ENCODE peak calls at places on chromosomes 13 and 19, in six cellular contexts. One of them, this sample, is unnamed.
A peak's percentile ranks its signal among the peaks of the same experiment; 100 is the strongest.

GRCh38 chr19:45423589-45424190 is at the start of gene ERCC1:
- DNase-seq in heart left ventricle: peak; percentile 94
- DNase-seq in aorta: peak; percentile 96
- DNase-seq in HCT116: peak; percentile 96
- DNase-seq in GM23248: peak; percentile 96
- DNase-seq in uterus: no peak
- DNase-seq in this sample: peak; percentile 98

GRCh38 chr19:6376512-6377193 is 920 bp upstream of the PSPN start:
- DNase-seq in heart left ventricle: no peak
- DNase-seq in aorta: no peak
- DNase-seq in HCT116: no peak
- DNase-seq in GM23248: peak; percentile 37
- DNase-seq in uterus: no peak
- DNase-seq in this sample: no peak

GRCh38 chr19:38663156-38663651 is 15.8 kb downstream of the ACTN4 start:
- DNase-seq in heart left ventricle: no peak
- DNase-seq in aorta: no peak
- DNase-seq in HCT116: no peak
- DNase-seq in GM23248: no peak
- DNase-seq in uterus: no peak
- DNase-seq in this sample: no peak

GRCh38 chr13:20825476-20825875 is 51.7 kb upstream of the EEF1AKMT1 start:
- DNase-seq in heart left ventricle: no peak
- DNase-seq in aorta: no peak
- DNase-seq in HCT116: no peak
- DNase-seq in GM23248: peak; percentile 27
- DNase-seq in uterus: no peak
- DNase-seq in this sample: no peak

GRCh38 chr13:29799041-29799440 is 51.4 kb downstream of the UBL3 start:
- DNase-seq in heart left ventricle: no peak
- DNase-seq in aorta: no peak
- DNase-seq in HCT116: no peak
- DNase-seq in GM23248: no peak
- DNase-seq in uterus: no peak
- DNase-seq in this sample: no peak

GRCh38 chr19:6705931-6706632 is 14.4 kb downstream of the C3 start:
- DNase-seq in heart left ventricle: no peak
- DNase-seq in aorta: peak; percentile 38
- DNase-seq in HCT116: no peak
- DNase-seq in GM23248: no peak
- DNase-seq in uterus: no peak
- DNase-seq in this sample: no peak

GRCh38 chr19:6773323-6773931 is 919 bp downstream of the VAV1 start:
- DNase-seq in heart left ventricle: peak; percentile 33
- DNase-seq in aorta: peak; percentile 75
- DNase-seq in HCT116: no peak
- DNase-seq in GM23248: no peak
- DNase-seq in uterus: no peak
- DNase-seq in this sample: peak; percentile 86

GRCh38 chr19:13329766-13330165 is 176.5 kb downstream of the CACNA1A start:
- DNase-seq in heart left ventricle: no peak
- DNase-seq in aorta: no peak
- DNase-seq in HCT116: no peak
- DNase-seq in GM23248: peak; percentile 3
- DNase-seq in uterus: no peak
- DNase-seq in this sample: no peak

GRCh38 chr13:52348983-52349780 is 56.8 kb downstream of the THSD1 start:
- DNase-seq in heart left ventricle: no peak
- DNase-seq in aorta: no peak
- DNase-seq in HCT116: peak; percentile 73
- DNase-seq in GM23248: peak; percentile 92
- DNase-seq in uterus: no peak
- DNase-seq in this sample: peak; percentile 5

GRCh38 chr19:28855216-28855615 is 357.7 kb downstream of the UQCRFS1 start:
- DNase-seq in heart left ventricle: no peak
- DNase-seq in aorta: no peak
- DNase-seq in HCT116: no peak
- DNase-seq in GM23248: no peak
- DNase-seq in uterus: no peak
- DNase-seq in this sample: no peak

GRCh38 chr19:12995596-12996541 is 594 bp downstream of the NFIX start:
- DNase-seq in heart left ventricle: peak; percentile 46
- DNase-seq in aorta: peak; percentile 64
- DNase-seq in HCT116: no peak
- DNase-seq in GM23248: peak; percentile 59
- DNase-seq in uterus: peak; percentile 59
- DNase-seq in this sample: no peak

GRCh38 chr13:100833427-100833826 is 158.8 kb upstream of the TMTC4 start:
- DNase-seq in heart left ventricle: no peak
- DNase-seq in aorta: no peak
- DNase-seq in HCT116: no peak
- DNase-seq in GM23248: no peak
- DNase-seq in uterus: no peak
- DNase-seq in this sample: no peak

GRCh38 chr19:56105090-56105701 is 15.9 kb downstream of the ZNF787 start:
- DNase-seq in heart left ventricle: peak; percentile 56
- DNase-seq in aorta: peak; percentile 80
- DNase-seq in HCT116: peak; percentile 15
- DNase-seq in GM23248: peak; percentile 76
- DNase-seq in uterus: peak; percentile 82
- DNase-seq in this sample: no peak

GRCh38 chr19:7340959-7341837 is 7.5 kb upstream of the ARHGEF18 start:
- DNase-seq in heart left ventricle: peak; percentile 71
- DNase-seq in aorta: peak; percentile 80
- DNase-seq in HCT116: peak; percentile 67
- DNase-seq in GM23248: peak; percentile 69
- DNase-seq in uterus: peak; percentile 85
- DNase-seq in this sample: peak; percentile 93

GRCh38 chr19:21117041-21117907 is 24.6 kb upstream of the ZNF431 start:
- DNase-seq in heart left ventricle: no peak
- DNase-seq in aorta: no peak
- DNase-seq in HCT116: no peak
- DNase-seq in GM23248: peak; percentile 32
- DNase-seq in uterus: no peak
- DNase-seq in this sample: no peak

GRCh38 chr19:3745363-3746045 is 16.0 kb downstream of the APBA3 start:
- DNase-seq in heart left ventricle: no peak
- DNase-seq in aorta: no peak
- DNase-seq in HCT116: no peak
- DNase-seq in GM23248: no peak
- DNase-seq in uterus: no peak
- DNase-seq in this sample: no peak

DNA sequence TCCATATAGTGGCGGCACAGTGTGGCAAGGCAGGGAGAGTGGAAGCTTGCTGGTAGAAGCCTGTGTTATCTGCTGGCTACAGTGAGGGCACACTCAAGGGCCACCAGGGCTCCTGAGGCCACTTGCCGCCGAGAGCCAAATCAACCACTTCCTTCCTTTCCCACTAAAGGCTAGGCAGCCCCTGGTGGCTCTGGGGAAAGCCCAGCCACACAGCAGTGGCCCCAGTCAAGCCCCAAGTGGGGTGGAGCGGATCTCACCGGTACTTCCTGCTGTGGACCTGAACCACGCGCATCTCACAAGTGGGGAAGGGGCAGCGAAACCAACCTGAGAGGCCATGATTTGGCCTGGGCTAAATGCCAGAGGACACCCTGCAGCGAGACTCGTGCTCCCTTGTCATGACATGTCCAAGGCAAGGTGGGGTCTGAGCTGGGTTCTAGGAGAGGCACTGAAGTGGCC is 21.9 kb upstream of the SLC35E1 start:
- DNase-seq in heart left ventricle: no peak
- DNase-seq in aorta: no peak
- DNase-seq in HCT116: no peak
- DNase-seq in GM23248: no peak
- DNase-seq in uterus: no peak
- DNase-seq in this sample: peak; percentile 82
- H3K4me3 ChIP-seq in heart left ventricle: no peak overlapping the region
- H3K4me3 ChIP-seq in aorta: no peak overlapping the region
- H3K4me3 ChIP-seq in HCT116: no peak overlapping the region
- H3K4me3 ChIP-seq in GM23248: no peak overlapping the region
- H3K4me3 ChIP-seq in uterus: no peak overlapping the region
- H3K4me3 ChIP-seq in this sample: peak overlapping the region; percentile 27

DNA sequence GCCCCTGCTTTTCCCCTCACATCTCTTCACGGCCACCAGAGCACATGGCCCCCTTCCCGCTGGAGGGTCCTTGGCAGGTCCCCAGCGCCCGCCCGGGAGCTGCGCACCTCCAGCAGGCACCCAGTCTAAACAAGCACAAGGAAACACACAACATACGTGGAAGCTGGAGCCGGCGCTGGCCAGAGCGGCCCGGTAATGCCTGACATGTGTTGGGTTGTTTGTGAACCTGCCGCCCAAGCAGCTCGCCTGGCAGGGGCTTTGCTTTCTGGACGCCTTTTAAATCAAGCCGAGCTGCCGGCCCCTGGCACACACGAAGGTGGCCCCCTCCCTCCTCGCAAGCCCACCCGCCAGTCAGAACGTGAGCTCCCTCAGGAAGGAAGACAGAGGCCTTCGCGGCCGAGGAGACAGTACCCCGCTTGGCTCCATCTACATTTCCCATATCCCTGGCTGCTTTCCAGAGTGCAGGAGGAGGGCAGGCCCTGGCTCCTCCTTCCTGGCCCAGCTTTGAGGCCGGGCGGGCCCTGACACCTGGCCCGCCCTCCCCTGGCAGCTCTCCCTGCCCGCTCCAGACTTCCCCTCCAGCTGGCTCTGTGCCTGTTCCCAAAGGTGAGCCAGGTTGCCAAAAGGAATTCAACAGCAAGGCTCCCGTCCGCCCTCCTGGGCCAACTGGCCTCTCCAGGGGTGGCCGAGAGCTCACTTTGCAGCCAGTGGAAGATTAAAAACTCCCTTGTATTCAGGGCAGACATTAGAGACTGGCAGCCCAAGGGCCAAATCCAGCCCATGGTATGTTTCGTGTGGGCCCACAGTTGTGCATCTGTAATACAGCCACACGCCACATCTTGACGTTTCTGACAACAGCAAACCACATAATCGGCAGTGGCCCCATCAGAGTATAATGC is 28.7 kb downstream of the COMP start:
- DNase-seq in heart left ventricle: peak; percentile 71
- DNase-seq in aorta: peak; percentile 73
- DNase-seq in HCT116: peak; percentile 26
- DNase-seq in GM23248: peak; percentile 12
- DNase-seq in uterus: peak; percentile 68
- DNase-seq in this sample: no peak
- H3K4me3 ChIP-seq in heart left ventricle: no peak overlapping the region
- H3K4me3 ChIP-seq in aorta: no peak overlapping the region
- H3K4me3 ChIP-seq in HCT116: no peak overlapping the region
- H3K4me3 ChIP-seq in GM23248: no peak overlapping the region
- H3K4me3 ChIP-seq in uterus: no peak overlapping the region
- H3K4me3 ChIP-seq in this sample: no peak overlapping the region

GRCh38 chr19:53980553-53981407 is 10.7 kb upstream of the CACNG6 start:
- DNase-seq in heart left ventricle: no peak
- DNase-seq in aorta: no peak
- DNase-seq in HCT116: peak; percentile 86
- DNase-seq in GM23248: peak; percentile 38
- DNase-seq in uterus: no peak
- DNase-seq in this sample: no peak

GRCh38 chr19:53981408-53981998 is 9.9 kb upstream of the CACNG6 start:
- DNase-seq in heart left ventricle: no peak
- DNase-seq in aorta: no peak
- DNase-seq in HCT116: no peak
- DNase-seq in GM23248: no peak
- DNase-seq in uterus: no peak
- DNase-seq in this sample: no peak

GRCh38 chr19:53983457-53984289 is 7.8 kb upstream of the CACNG6 start:
- DNase-seq in heart left ventricle: no peak
- DNase-seq in aorta: no peak
- DNase-seq in HCT116: no peak
- DNase-seq in GM23248: no peak
- DNase-seq in uterus: no peak
- DNase-seq in this sample: no peak

GRCh38 chr19:53982611-53983010 is 8.8 kb upstream of the CACNG6 start:
- DNase-seq in heart left ventricle: peak; percentile 62
- DNase-seq in aorta: no peak
- DNase-seq in HCT116: no peak
- DNase-seq in GM23248: peak; percentile 46
- DNase-seq in uterus: peak; percentile 22
- DNase-seq in this sample: no peak

GRCh38 chr19:53982056-53982455 is 9.4 kb upstream of the CACNG6 start:
- DNase-seq in heart left ventricle: no peak
- DNase-seq in aorta: no peak
- DNase-seq in HCT116: no peak
- DNase-seq in GM23248: peak; percentile 40
- DNase-seq in uterus: no peak
- DNase-seq in this sample: no peak
- H3K4me3 ChIP-seq in heart left ventricle: peak overlapping the region; percentile 16
- H3K4me3 ChIP-seq in aorta: no peak overlapping the region
- H3K4me3 ChIP-seq in HCT116: peak overlapping the region; percentile 61
- H3K4me3 ChIP-seq in GM23248: peak overlapping the region; percentile 55
- H3K4me3 ChIP-seq in uterus: no peak overlapping the region
- H3K4me3 ChIP-seq in this sample: no peak overlapping the region

DNA sequence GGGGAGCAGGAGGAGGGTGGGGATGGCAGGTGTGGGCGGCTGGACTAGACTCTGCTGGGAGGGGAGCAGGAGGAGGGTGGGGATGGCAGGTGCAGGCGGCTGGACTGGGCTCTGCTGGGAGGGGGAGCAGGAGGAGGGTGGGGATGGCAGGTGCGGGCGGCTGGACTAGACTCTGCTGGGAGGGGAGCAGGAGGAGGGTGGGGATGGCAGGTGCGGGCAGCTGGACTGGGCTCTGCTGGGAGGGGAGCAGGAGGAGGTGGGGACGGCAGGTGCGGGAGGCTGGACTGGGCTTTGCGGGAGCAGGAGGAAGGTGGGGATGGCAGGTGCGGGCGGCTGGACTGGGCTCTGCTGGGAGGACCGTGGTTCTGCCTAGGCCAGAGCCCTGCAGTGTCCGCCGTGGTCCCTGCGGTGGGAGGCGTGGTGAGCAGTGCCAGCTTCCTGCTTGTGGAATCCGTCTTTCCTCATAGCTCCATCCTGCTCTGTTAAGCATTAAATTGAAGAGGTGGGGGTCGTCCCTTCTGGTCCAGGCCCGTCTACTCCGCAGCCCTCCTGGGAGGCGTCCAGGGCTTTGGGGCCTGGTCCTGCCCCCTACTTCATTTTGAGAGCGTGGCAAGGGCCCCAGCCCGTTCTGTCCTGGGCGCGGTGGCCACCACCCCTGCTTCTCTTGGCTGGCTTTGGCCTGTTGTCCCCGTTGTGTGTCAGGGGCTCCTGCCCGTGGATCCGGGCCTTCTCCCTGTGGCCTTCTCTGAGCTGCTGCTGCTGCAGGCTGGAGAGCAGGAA is 4.7 kb downstream of the SPPL2B start:
- DNase-seq in heart left ventricle: no peak
- DNase-seq in aorta: no peak
- DNase-seq in HCT116: no peak
- DNase-seq in GM23248: no peak
- DNase-seq in uterus: no peak
- DNase-seq in this sample: no peak
- H3K4me3 ChIP-seq in heart left ventricle: no peak overlapping the region
- H3K4me3 ChIP-seq in aorta: no peak overlapping the region
- H3K4me3 ChIP-seq in HCT116: no peak overlapping the region
- H3K4me3 ChIP-seq in GM23248: no peak overlapping the region
- H3K4me3 ChIP-seq in uterus: no peak overlapping the region
- H3K4me3 ChIP-seq in this sample: no peak overlapping the region

GRCh38 chr13:93225610-93226009 is 997 bp upstream of the GPC6 start:
- DNase-seq in heart left ventricle: no peak
- DNase-seq in aorta: no peak
- DNase-seq in HCT116: no peak
- DNase-seq in GM23248: peak; percentile 17
- DNase-seq in uterus: no peak
- DNase-seq in this sample: no peak
- H3K4me3 ChIP-seq in heart left ventricle: no peak overlapping the region
- H3K4me3 ChIP-seq in aorta: no peak overlapping the region
- H3K4me3 ChIP-seq in HCT116: no peak overlapping the region
- H3K4me3 ChIP-seq in GM23248: peak overlapping the region; percentile 83
- H3K4me3 ChIP-seq in uterus: no peak overlapping the region
- H3K4me3 ChIP-seq in this sample: no peak overlapping the region

GRCh38 chr19:52473655-52474350 is 20.4 kb downstream of the ZNF578 start:
- DNase-seq in heart left ventricle: no peak
- DNase-seq in aorta: no peak
- DNase-seq in HCT116: no peak
- DNase-seq in GM23248: peak; percentile 1
- DNase-seq in uterus: no peak
- DNase-seq in this sample: no peak
- H3K4me3 ChIP-seq in heart left ventricle: no peak overlapping the region
- H3K4me3 ChIP-seq in aorta: no peak overlapping the region
- H3K4me3 ChIP-seq in HCT116: no peak overlapping the region
- H3K4me3 ChIP-seq in GM23248: no peak overlapping the region
- H3K4me3 ChIP-seq in uterus: no peak overlapping the region
- H3K4me3 ChIP-seq in this sample: no peak overlapping the region

This sample was measured in GM12865.